ENCODE peak calls at places on chromosomes 6 and 20, in five cellular contexts. C, I, P, X and E are unnamed samples.
A peak's percentile ranks its signal among the peaks of the same experiment; 100 is the strongest.

GRCh38 chr20:60215786-60216730 is 257.8 kb downstream of the CDH26 start:
- DNase-seq in C (no peak), I (peak; percentile 39), P (no peak), X (no peak), E (no peak)

GRCh38 chr6:142802124-142802523 is 142.9 kb downstream of the HIVEP2 start:
- DNase-seq in C (no peak), I (no peak), P (no peak), X (no peak), E (no peak)

GRCh38 chr6:129200151-129200550 is 317.2 kb downstream of the LAMA2 start:
- DNase-seq in C (no peak), I (no peak), P (no peak), X (no peak), E (no peak)

GRCh38 chr6:123604067-123604466 is 32.7 kb downstream of the TRDN start:
- DNase-seq in C (no peak), I (no peak), P (no peak), X (no peak), E (no peak)

GRCh38 chr6:167122041-167122826 is 662 bp upstream of the CCR6 start:
- DNase-seq in C (no peak), I (no peak), P (no peak), X (no peak), E (no peak)

GRCh38 chr20:59402697-59403096 is 102.3 kb downstream of the EDN3 start:
- DNase-seq in C (no peak), I (no peak), P (peak; percentile 56), X (no peak), E (peak; percentile 61)

GRCh38 chr6:87196275-87196842 is 41.0 kb downstream of the ZNF292 start:
- DNase-seq in C (no peak), I (no peak), P (no peak), X (no peak), E (no peak)

GRCh38 chr6:3287308-3287707 is 28.6 kb downstream of the PSMG4 start:
- DNase-seq in C (no peak), I (no peak), P (no peak), X (no peak), E (no peak)

GRCh38 chr6:86306210-86306609 is 631.1 kb upstream of the HTR1E start:
- DNase-seq in C (no peak), I (no peak), P (no peak), X (no peak), E (no peak)

GRCh38 chr20:59145926-59146800 is 17.5 kb upstream of the ZNF831 start:
- DNase-seq in C (no peak), I (peak; percentile 56), P (no peak), X (peak; percentile 59), E (no peak)

GRCh38 chr20:25237610-25238318 is 10.1 kb upstream of the PYGB start:
- DNase-seq in C (no peak), I (peak; percentile 60), P (no peak), X (no peak), E (no peak)

GRCh38 chr20:2652724-2653510 is 485 bp downstream of the NOP56 start:
- DNase-seq in C (no peak), I (peak; percentile 61), P (peak; percentile 20), X (no peak), E (peak; percentile 32)

GRCh38 chr6:105851181-105851580 is 235.0 kb upstream of the PRDM1 start:
- DNase-seq in C (no peak), I (no peak), P (no peak), X (no peak), E (no peak)

GRCh38 chr20:61950631-61951010 is 115.1 kb downstream of the TAF4 start:
- DNase-seq in C (peak; percentile 47), I (no peak), P (no peak), X (no peak), E (no peak)

GRCh38 chr6:129150476-129150875 is 267.5 kb downstream of the LAMA2 start:
- DNase-seq in C (no peak), I (no peak), P (no peak), X (no peak), E (no peak)